ENCODE peak calls at places on chromosome 10, in nine cellular contexts. Q is HCT116, I is hepatocyte, O is heart right ventricle, H is psoas muscle, K is mammary epithelial cell, M is right atrium auricular region, L is endothelial cell of umbilical vein, X is pancreas. C is an unnamed sample. For H3K36me3, the result is how much of the 10 kb centered on the place peaks cover.

GRCh38 chr10:70352401-70353097 is 29.9 kb downstream of the LRRC20 start:
- DNase-seq in M (no peak), K (no peak), X (no peak), Q (no peak), O (no peak), I (peak), H (no peak), L (no peak), C (no peak)

GRCh38 chr10:17432738-17433137 is 21.7 kb downstream of the ST8SIA6 start:
- DNase-seq in X (no peak), H (no peak), M (no peak), I (no peak), O (no peak), Q (no peak), K (peak), L (no peak), C (no peak)

GRCh38 chr10:133158756-133159610 is 1.0 kb upstream of the KNDC1 start:
- DNase-seq in Q (no peak), H (no peak), O (no peak), M (no peak), L (no peak), K (no peak), X (no peak), I (peak), C (no peak)

GRCh38 chr10:88541116-88541626 is 41.9 kb downstream of the RNLS start:
- DNase-seq in X (no peak), H (no peak), Q (no peak), L (peak), M (no peak), K (peak), I (no peak), O (no peak), C (no peak)

GRCh38 chr10:126902157-126902556 is 3.1 kb upstream of the DOCK1 start:
- DNase-seq in I (peak), L (no peak), K (peak), Q (peak), H (no peak), X (no peak), O (no peak), M (no peak), C (no peak)

GRCh38 chr10:78185693-78186055 is 152.0 kb downstream of the RPS24 start:
- DNase-seq in X (no peak), K (no peak), L (peak), Q (no peak), M (peak), O (peak), H (no peak), I (no peak), C (peak)

GRCh38 chr10:61869772-61870520 is 31.6 kb upstream of the ARID5B start:
- DNase-seq in H (no peak), K (no peak), Q (no peak), O (no peak), X (no peak), L (peak), M (no peak), I (no peak), C (no peak)

GRCh38 chr10:23293145-23293724 is 51.4 kb downstream of the C10orf67 start:
- DNase-seq in M (no peak), K (peak), X (no peak), Q (peak), H (no peak), O (no peak), I (peak), L (peak), C (no peak)

GRCh38 chr10:12351447-12351846 is 2.1 kb downstream of the CAMK1D start:
- DNase-seq in X (peak), L (no peak), I (no peak), M (no peak), H (peak), Q (no peak), O (no peak), K (no peak), C (no peak)

GRCh38 chr10:132533571-132534260 is 3.9 kb upstream of the INPP5A start:
- DNase-seq in L (no peak), M (no peak), K (no peak), I (no peak), H (peak), X (peak), Q (no peak), O (no peak), C (peak)

GRCh38 chr10:5776881-5777197 is 36.4 kb downstream of the GDI2 start:
- DNase-seq in M (no peak), Q (no peak), L (peak), O (no peak), I (no peak), H (no peak), K (peak), X (no peak), C (no peak)

GRCh38 chr10:62046522-62047239 is 145.2 kb downstream of the ARID5B start:
- DNase-seq in M (no peak), K (peak), L (peak), I (peak), O (no peak), H (no peak), X (no peak), Q (no peak), C (no peak)

GRCh38 chr10:804191-804781 is 114.8 kb upstream of the DIP2C start:
- DNase-seq in L (no peak), M (no peak), K (no peak), X (peak), Q (no peak), I (no peak), O (no peak), H (no peak), C (no peak)

GRCh38 chr10:129332476-129332875 is 134.6 kb upstream of the MGMT start:
- DNase-seq in X (no peak), O (no peak), L (peak), H (no peak), Q (peak), I (peak), M (no peak), K (no peak), C (no peak)

DNA sequence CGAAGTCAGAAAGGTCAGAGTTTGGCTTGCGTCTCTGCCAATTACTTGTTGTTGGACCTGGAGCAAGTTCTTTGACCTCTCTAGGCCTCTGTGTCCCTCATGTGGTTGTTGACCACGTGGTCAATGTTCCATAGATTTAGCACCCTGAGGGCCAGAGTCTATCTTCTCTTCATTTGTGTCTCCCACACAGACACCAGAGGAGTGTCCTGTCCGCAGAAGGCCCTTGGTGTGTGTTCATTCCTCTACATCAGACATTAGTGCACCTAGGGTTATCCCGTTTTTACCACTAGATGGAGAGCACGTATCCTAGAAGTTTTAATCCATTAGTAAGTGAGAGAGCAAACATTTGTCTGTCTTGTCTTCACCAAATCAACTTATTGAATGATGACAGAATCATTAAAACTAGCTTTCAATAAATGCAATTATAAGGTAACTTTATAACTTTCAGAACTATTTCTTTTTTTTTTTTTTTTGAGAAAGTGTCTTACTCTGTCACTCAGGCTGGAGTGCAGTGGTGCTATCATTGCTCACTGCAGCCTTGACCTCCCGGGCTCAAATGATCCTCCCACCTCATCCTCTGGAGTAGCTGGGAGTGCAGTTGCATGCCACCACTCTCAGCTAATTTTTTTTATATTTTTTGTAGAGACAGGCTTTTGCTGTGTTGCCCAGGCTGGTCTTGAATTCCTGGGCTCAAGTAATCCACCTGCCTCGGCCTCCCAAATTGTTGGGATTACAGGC is 122.5 kb upstream of the ANKRD1 start:
- DNase-seq in I (peak), Q (peak), K (peak), O (no peak), M (no peak), L (peak), X (no peak), H (no peak), C (no peak)
- TF ChIP-seq CTCF in I (peak), Q (peak), K (peak), O (peak), M (peak), L (peak), X (no peak), H (peak), C (peak)

GRCh38 chr10:24533981-24534380 is 189.7 kb downstream of the ARHGAP21 start:
- DNase-seq in K (no peak), Q (no peak), I (no peak), O (no peak), L (no peak), H (no peak), M (no peak), X (no peak), C (no peak)

GRCh38 chr10:24524314-24524713 is 199.4 kb downstream of the ARHGAP21 start:
- DNase-seq in K (no peak), I (no peak), O (no peak), H (no peak), X (peak), M (no peak), Q (no peak), L (no peak), C (no peak)

GRCh38 chr10:24531439-24531838 is 192.2 kb downstream of the ARHGAP21 start:
- DNase-seq in H (no peak), L (no peak), M (no peak), K (no peak), X (no peak), O (no peak), Q (no peak), I (no peak), C (no peak)

GRCh38 chr10:24526085-24526649 is 197.5 kb downstream of the ARHGAP21 start:
- DNase-seq in Q (no peak), K (no peak), I (no peak), L (no peak), H (no peak), X (no peak), M (no peak), O (peak), C (peak)

DNA sequence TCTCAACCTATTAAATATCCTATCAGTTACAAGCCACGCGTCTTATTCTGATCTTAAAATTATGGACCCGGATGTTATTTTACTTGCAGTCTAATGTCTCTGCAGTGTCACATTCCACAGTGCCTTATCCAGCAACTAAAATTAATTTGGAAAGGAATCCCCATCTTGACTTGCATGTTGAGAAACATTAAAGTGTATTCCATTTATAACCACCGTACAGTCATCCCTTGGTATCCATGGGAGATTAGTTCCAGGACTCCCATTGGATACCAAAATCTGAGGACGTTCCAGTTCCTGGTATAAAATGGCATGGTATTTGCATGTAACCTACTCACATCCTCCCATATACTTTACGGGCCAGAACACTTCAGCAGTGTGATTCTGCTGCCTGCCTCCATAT is 194.7 kb downstream of the ARHGAP21 start:
- DNase-seq in Q (no peak), K (no peak), X (no peak), I (no peak), H (no peak), O (no peak), M (no peak), L (no peak), C (no peak)
- H3K36me3 ChIP-seq in Q (under half), K (under half), X (under half), I (under half), H (under half), O (under half), M (under half), L (under half), C (half or more)

GRCh38 chr10:14507721-14508120 is 177.0 kb upstream of the FRMD4A start:
- DNase-seq in Q (no peak), M (no peak), X (no peak), K (no peak), O (no peak), L (peak), I (no peak), H (no peak), C (no peak)
- H3K27ac ChIP-seq in Q (no peak), M (no peak), X (no peak), K (no peak), O (no peak), L (no peak), I (no peak), H (no peak), C (no peak)

GRCh38 chr10:112183329-112184051 is at the start of gene GPAM:
- DNase-seq in X (peak), Q (peak), L (peak), H (peak), I (peak), K (peak), M (peak), O (peak), C (peak)
- TF ChIP-seq CTCF in X (no peak), Q (no peak), L (no peak), H (no peak), I (no peak), K (no peak), M (no peak), O (no peak), C (no peak)

GRCh38 chr10:110149259-110149658 is 58.1 kb upstream of the MXI1 start:
- DNase-seq in X (no peak), L (no peak), M (no peak), Q (no peak), O (no peak), K (no peak), H (no peak), I (no peak), C (no peak)
- H3K36me3 ChIP-seq in X (under half), L (under half), M (under half), Q (under half), O (under half), K (under half), H (under half), I (under half), C (under half)

GRCh38 chr10:30829921-30830671 is 200.5 kb upstream of the LYZL2 start:
- DNase-seq in O (no peak), K (no peak), Q (no peak), L (no peak), H (no peak), I (no peak), M (no peak), X (no peak), C (no peak)
- H3K27ac ChIP-seq in O (no peak), K (no peak), Q (no peak), L (no peak), H (no peak), I (no peak), M (no peak), X (no peak), C (no peak)

GRCh38 chr10:101287922-101288638 is 58.8 kb upstream of the LBX1 start:
- DNase-seq in L (peak), X (no peak), I (no peak), H (no peak), K (no peak), Q (peak), M (no peak), O (no peak), C (no peak)
- TF ChIP-seq CTCF in L (peak), X (no peak), I (peak), H (peak), K (peak), Q (peak), M (no peak), O (no peak), C (peak)